ENCODE peak calls at places on chromosomes 6 and 20, in seven cellular contexts. One of them, this sample, is unnamed.

GRCh38 chr6:89597988-89598387 is 40.6 kb downstream of the LYRM2 start:
- DNase-seq in Panc1: peak; percentile 4
- DNase-seq in OCI-LY7: peak; percentile 48
- DNase-seq in SJSA1: no peak
- DNase-seq in lung: peak; percentile 76
- DNase-seq in NB4: peak; percentile 73
- DNase-seq in HepG2: peak; percentile 64
- DNase-seq in this sample: no peak

GRCh38 chr6:141395443-141396008 is 737.2 kb upstream of the GJE1 start:
- DNase-seq in Panc1: no peak
- DNase-seq in OCI-LY7: no peak
- DNase-seq in SJSA1: no peak
- DNase-seq in lung: no peak
- DNase-seq in NB4: no peak
- DNase-seq in HepG2: no peak
- DNase-seq in this sample: no peak

GRCh38 chr6:81857812-81858211 is 105.3 kb upstream of the TENT5A start:
- DNase-seq in Panc1: no peak
- DNase-seq in OCI-LY7: no peak
- DNase-seq in SJSA1: no peak
- DNase-seq in lung: no peak
- DNase-seq in NB4: no peak
- DNase-seq in HepG2: no peak
- DNase-seq in this sample: no peak

GRCh38 chr20:58875111-58875510 is 22.6 kb downstream of the GNAS start:
- DNase-seq in Panc1: no peak
- DNase-seq in OCI-LY7: no peak
- DNase-seq in SJSA1: no peak
- DNase-seq in lung: no peak
- DNase-seq in NB4: no peak
- DNase-seq in HepG2: no peak
- DNase-seq in this sample: no peak

GRCh38 chr6:95352064-95352463 is 225.3 kb upstream of the MANEA start:
- DNase-seq in Panc1: no peak
- DNase-seq in OCI-LY7: no peak
- DNase-seq in SJSA1: no peak
- DNase-seq in lung: no peak
- DNase-seq in NB4: no peak
- DNase-seq in HepG2: no peak
- DNase-seq in this sample: no peak

GRCh38 chr6:15402401-15403045 is 156.7 kb downstream of the JARID2 start:
- DNase-seq in Panc1: no peak
- DNase-seq in OCI-LY7: no peak
- DNase-seq in SJSA1: no peak
- DNase-seq in lung: no peak
- DNase-seq in NB4: no peak
- DNase-seq in HepG2: no peak
- DNase-seq in this sample: no peak

GRCh38 chr6:155093430-155093829 is 98.3 kb downstream of the TIAM2 start:
- DNase-seq in Panc1: no peak
- DNase-seq in OCI-LY7: peak; percentile 3
- DNase-seq in SJSA1: no peak
- DNase-seq in lung: no peak
- DNase-seq in NB4: no peak
- DNase-seq in HepG2: no peak
- DNase-seq in this sample: no peak

GRCh38 chr6:111661541-111662041 is 55.9 kb upstream of the TRAF3IP2 start:
- DNase-seq in Panc1: no peak
- DNase-seq in OCI-LY7: no peak
- DNase-seq in SJSA1: no peak
- DNase-seq in lung: no peak
- DNase-seq in NB4: no peak
- DNase-seq in HepG2: no peak
- DNase-seq in this sample: no peak

GRCh38 chr20:26216025-26216424 is 519.4 kb upstream of the ZNF337 start:
- DNase-seq in Panc1: no peak
- DNase-seq in OCI-LY7: no peak
- DNase-seq in SJSA1: no peak
- DNase-seq in lung: no peak
- DNase-seq in NB4: no peak
- DNase-seq in HepG2: no peak
- DNase-seq in this sample: no peak

GRCh38 chr6:107542170-107542569 is 52.3 kb downstream of the SOBP start:
- DNase-seq in Panc1: no peak
- DNase-seq in OCI-LY7: no peak
- DNase-seq in SJSA1: no peak
- DNase-seq in lung: no peak
- DNase-seq in NB4: no peak
- DNase-seq in HepG2: no peak
- DNase-seq in this sample: no peak

GRCh38 chr6:122020588-122021271 is 378.7 kb upstream of the HSF2 start:
- DNase-seq in Panc1: no peak
- DNase-seq in OCI-LY7: no peak
- DNase-seq in SJSA1: no peak
- DNase-seq in lung: no peak
- DNase-seq in NB4: no peak
- DNase-seq in HepG2: no peak
- DNase-seq in this sample: no peak

GRCh38 chr20:46951405-46951804 is 56.8 kb downstream of the EYA2 start:
- DNase-seq in Panc1: no peak
- DNase-seq in OCI-LY7: no peak
- DNase-seq in SJSA1: no peak
- DNase-seq in lung: no peak
- DNase-seq in NB4: no peak
- DNase-seq in HepG2: no peak
- DNase-seq in this sample: no peak

GRCh38 chr6:148426317-148426977 is 83.8 kb downstream of the SASH1 start:
- DNase-seq in Panc1: no peak
- DNase-seq in OCI-LY7: no peak
- DNase-seq in SJSA1: no peak
- DNase-seq in lung: no peak
- DNase-seq in NB4: no peak
- DNase-seq in HepG2: no peak
- DNase-seq in this sample: no peak

GRCh38 chr6:12296255-12296573 is 6.1 kb downstream of the EDN1 start:
- DNase-seq in Panc1: no peak
- DNase-seq in OCI-LY7: no peak
- DNase-seq in SJSA1: peak; percentile 92
- DNase-seq in lung: no peak
- DNase-seq in NB4: no peak
- DNase-seq in HepG2: peak; percentile 73
- DNase-seq in this sample: no peak

GRCh38 chr20:9610665-9611064 is 96.3 kb downstream of the LAMP5 start:
- DNase-seq in Panc1: no peak
- DNase-seq in OCI-LY7: no peak
- DNase-seq in SJSA1: no peak
- DNase-seq in lung: no peak
- DNase-seq in NB4: no peak
- DNase-seq in HepG2: no peak
- DNase-seq in this sample: no peak

GRCh38 chr6:122947355-122947754 is 48.7 kb upstream of the CLVS2 start:
- DNase-seq in Panc1: no peak
- DNase-seq in OCI-LY7: no peak
- DNase-seq in SJSA1: no peak
- DNase-seq in lung: no peak
- DNase-seq in NB4: peak; percentile 5
- DNase-seq in HepG2: no peak
- DNase-seq in this sample: no peak

DNA sequence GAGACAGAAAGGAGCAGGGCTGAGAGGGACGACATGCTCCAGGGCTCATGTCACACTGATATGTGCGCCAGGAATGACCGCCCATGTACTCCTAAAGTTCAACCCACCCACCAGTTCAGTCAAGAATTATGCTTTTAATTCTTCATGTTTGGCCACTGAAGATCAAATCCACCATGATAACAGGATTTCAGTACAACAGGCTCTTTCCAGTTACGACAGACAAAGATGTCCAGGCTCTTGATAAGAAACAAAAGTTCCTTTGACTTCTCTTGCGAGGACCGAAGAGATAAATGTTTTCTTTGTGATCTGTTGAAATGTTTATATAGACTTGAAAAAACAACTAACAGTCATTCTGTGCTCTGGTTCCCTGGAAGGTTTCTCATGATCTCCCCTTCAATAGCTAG is 142.3 kb downstream of the CD164 start:
- DNase-seq in Panc1: no peak
- DNase-seq in OCI-LY7: no peak
- DNase-seq in SJSA1: no peak
- DNase-seq in lung: no peak
- DNase-seq in NB4: no peak
- DNase-seq in HepG2: peak; percentile 64
- DNase-seq in this sample: no peak
- H3K4me3 ChIP-seq in Panc1: no peak overlapping the region
- H3K4me3 ChIP-seq in OCI-LY7: no peak overlapping the region
- H3K4me3 ChIP-seq in SJSA1: no peak overlapping the region
- H3K4me3 ChIP-seq in lung: no peak overlapping the region
- H3K4me3 ChIP-seq in NB4: no peak overlapping the region
- H3K4me3 ChIP-seq in HepG2: peak overlapping the region; percentile 30
- H3K4me3 ChIP-seq in this sample: no peak overlapping the region

DNA sequence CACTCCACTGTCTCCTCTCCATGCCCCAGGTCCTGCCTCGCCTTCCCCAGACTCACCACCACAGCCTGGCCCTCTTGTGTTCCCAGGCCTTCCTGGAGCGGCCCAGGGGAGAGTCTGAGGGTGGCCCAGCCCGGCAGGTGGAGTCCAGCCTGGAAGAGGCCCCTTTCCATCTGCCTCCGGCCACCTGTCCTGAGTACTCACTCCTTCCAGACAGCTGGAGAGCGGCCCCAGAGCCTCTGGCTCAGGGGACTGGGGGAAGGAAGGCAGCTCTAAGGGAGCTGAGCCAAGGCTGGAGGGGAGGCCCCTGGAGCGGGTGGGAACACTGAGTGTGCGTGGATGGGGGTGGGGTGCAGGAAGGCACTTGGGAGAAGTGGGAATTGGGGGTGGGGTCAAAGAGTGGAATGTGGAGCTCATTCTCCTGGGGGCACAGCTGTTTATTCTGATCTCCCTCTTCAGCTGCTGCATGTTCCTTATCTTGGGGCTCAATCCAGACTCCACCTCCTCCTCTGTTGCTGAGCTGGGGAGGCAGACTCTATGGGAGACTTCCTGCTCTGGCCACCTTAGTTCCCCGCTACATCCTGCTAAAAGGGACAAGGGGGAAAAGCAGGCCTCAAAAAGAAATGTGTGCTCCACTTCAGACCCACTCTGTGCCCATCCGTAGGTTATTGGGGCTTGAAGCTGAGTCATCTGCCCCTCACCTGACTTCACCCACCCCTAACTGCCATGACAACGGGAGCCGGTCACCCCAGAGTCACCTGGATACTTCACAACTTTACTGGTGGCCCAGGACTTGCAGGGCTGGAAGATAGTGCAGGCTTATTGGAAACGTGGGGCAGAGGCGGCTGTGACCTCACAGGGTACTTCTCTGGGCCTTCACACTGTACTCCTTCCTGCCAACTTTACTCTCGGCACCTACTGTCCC is 19.5 kb upstream of the TAF8 start:
- DNase-seq in Panc1: no peak
- DNase-seq in OCI-LY7: peak; percentile 50
- DNase-seq in SJSA1: no peak
- DNase-seq in lung: peak; percentile 58
- DNase-seq in NB4: peak; percentile 72
- DNase-seq in HepG2: no peak
- DNase-seq in this sample: peak; percentile 46
- H3K4me3 ChIP-seq in Panc1: no peak overlapping the region
- H3K4me3 ChIP-seq in OCI-LY7: peak overlapping the region; percentile 2
- H3K4me3 ChIP-seq in SJSA1: no peak overlapping the region
- H3K4me3 ChIP-seq in lung: no peak overlapping the region
- H3K4me3 ChIP-seq in NB4: no peak overlapping the region
- H3K4me3 ChIP-seq in HepG2: no peak overlapping the region
- H3K4me3 ChIP-seq in this sample: no peak overlapping the region

GRCh38 chr6:55694148-55694547 is 115.2 kb upstream of the HMGCLL1 start:
- DNase-seq in Panc1: no peak
- DNase-seq in OCI-LY7: no peak
- DNase-seq in SJSA1: peak; percentile 67
- DNase-seq in lung: no peak
- DNase-seq in NB4: no peak
- DNase-seq in HepG2: no peak
- DNase-seq in this sample: no peak
- H3K4me3 ChIP-seq in Panc1: no peak overlapping the region
- H3K4me3 ChIP-seq in OCI-LY7: no peak overlapping the region
- H3K4me3 ChIP-seq in SJSA1: no peak overlapping the region
- H3K4me3 ChIP-seq in lung: no peak overlapping the region
- H3K4me3 ChIP-seq in NB4: no peak overlapping the region
- H3K4me3 ChIP-seq in HepG2: no peak overlapping the region
- H3K4me3 ChIP-seq in this sample: no peak overlapping the region

GRCh38 chr6:127897437-127897836 is 3.4 kb downstream of the THEMIS start:
- DNase-seq in Panc1: no peak
- DNase-seq in OCI-LY7: no peak
- DNase-seq in SJSA1: no peak
- DNase-seq in lung: no peak
- DNase-seq in NB4: no peak
- DNase-seq in HepG2: no peak
- DNase-seq in this sample: no peak

GRCh38 chr6:127891731-127892326 is 9.0 kb downstream of the THEMIS start:
- DNase-seq in Panc1: no peak
- DNase-seq in OCI-LY7: no peak
- DNase-seq in SJSA1: no peak
- DNase-seq in lung: no peak
- DNase-seq in NB4: no peak
- DNase-seq in HepG2: no peak
- DNase-seq in this sample: no peak

DNA sequence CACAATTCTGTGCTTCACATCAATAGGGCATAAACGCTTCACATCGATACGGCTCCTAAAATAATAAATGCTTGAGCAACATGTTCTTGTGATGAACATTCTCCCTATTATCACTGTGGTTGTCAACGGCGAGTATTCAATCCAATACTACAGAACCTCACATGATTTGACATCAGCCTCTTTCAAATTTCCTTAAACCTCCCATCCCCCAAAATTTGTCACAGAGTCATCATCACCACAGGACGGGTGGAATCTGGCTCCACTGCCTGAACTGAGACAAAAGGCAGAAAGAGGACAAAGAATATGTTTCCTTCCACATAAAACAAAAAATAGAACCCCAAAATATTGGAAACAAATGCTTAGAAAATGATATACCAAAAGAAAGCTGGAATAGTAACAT is 7.3 kb downstream of the THEMIS start:
- DNase-seq in Panc1: no peak
- DNase-seq in OCI-LY7: no peak
- DNase-seq in SJSA1: no peak
- DNase-seq in lung: no peak
- DNase-seq in NB4: no peak
- DNase-seq in HepG2: no peak
- DNase-seq in this sample: no peak
- H3K4me3 ChIP-seq in Panc1: no peak overlapping the region
- H3K4me3 ChIP-seq in OCI-LY7: no peak overlapping the region
- H3K4me3 ChIP-seq in SJSA1: no peak overlapping the region
- H3K4me3 ChIP-seq in lung: no peak overlapping the region
- H3K4me3 ChIP-seq in NB4: no peak overlapping the region
- H3K4me3 ChIP-seq in HepG2: no peak overlapping the region
- H3K4me3 ChIP-seq in this sample: no peak overlapping the region

GRCh38 chr20:2042400-2042799 is 48.5 kb upstream of the PDYN start:
- DNase-seq in Panc1: no peak
- DNase-seq in OCI-LY7: no peak
- DNase-seq in SJSA1: no peak
- DNase-seq in lung: no peak
- DNase-seq in NB4: no peak
- DNase-seq in HepG2: no peak
- DNase-seq in this sample: no peak
- H3K4me3 ChIP-seq in Panc1: no peak overlapping the region
- H3K4me3 ChIP-seq in OCI-LY7: no peak overlapping the region
- H3K4me3 ChIP-seq in SJSA1: no peak overlapping the region
- H3K4me3 ChIP-seq in lung: no peak overlapping the region
- H3K4me3 ChIP-seq in NB4: no peak overlapping the region
- H3K4me3 ChIP-seq in HepG2: no peak overlapping the region
- H3K4me3 ChIP-seq in this sample: no peak overlapping the region

This sample was measured in ovary.